ENCODE peak calls at places on chromosomes 5 and 9, in eight cellular contexts. One of them, this sample, is unnamed.
A peak's percentile ranks its signal among the peaks of the same experiment; 100 is the strongest.

GRCh38 chr9:134213508-134214394 is 49.4 kb upstream of the RNU6ATAC start:
- DNase-seq in ELR: no peak
- DNase-seq in AG04449: no peak
- DNase-seq in activated CD4-positive, alpha-beta T cell treated with anti-CD3 and anti-CD28 coated beads for 48 hours: no peak
- DNase-seq in activated CD4-positive, CD25-positive, alpha-beta regulatory T cell treated with anti-CD3 and anti-CD28 coated beads, Interleukin-2, amount 50 U/mL, for 16 hours: no peak
- DNase-seq in CD8-positive, alpha-beta T cell: no peak
- DNase-seq in endodermal cell: no peak
- DNase-seq in activated T-cell treated with anti-CD3 and anti-CD28 coated beads for 1 hour: no peak
- DNase-seq in this sample: no peak

GRCh38 chr9:106575903-106576755 is 286.8 kb upstream of the ZNF462 start:
- DNase-seq in activated T-cell treated with anti-CD3 and anti-CD28 coated beads for 1 hour: no peak
- DNase-seq in activated CD4-positive, CD25-positive, alpha-beta regulatory T cell treated with anti-CD3 and anti-CD28 coated beads, Interleukin-2, amount 50 U/mL, for 16 hours: no peak
- DNase-seq in CD8-positive, alpha-beta T cell: no peak
- DNase-seq in activated CD4-positive, alpha-beta T cell treated with anti-CD3 and anti-CD28 coated beads for 48 hours: no peak
- DNase-seq in endodermal cell: no peak
- DNase-seq in AG04449: no peak
- DNase-seq in ELR: no peak
- DNase-seq in this sample: no peak

GRCh38 chr9:80885894-80886293 is 803.5 kb downstream of the TLE1 start:
- DNase-seq in ELR: peak; percentile 38
- DNase-seq in AG04449: no peak
- DNase-seq in activated CD4-positive, CD25-positive, alpha-beta regulatory T cell treated with anti-CD3 and anti-CD28 coated beads, Interleukin-2, amount 50 U/mL, for 16 hours: no peak
- DNase-seq in endodermal cell: peak; percentile 59
- DNase-seq in CD8-positive, alpha-beta T cell: no peak
- DNase-seq in activated T-cell treated with anti-CD3 and anti-CD28 coated beads for 1 hour: no peak
- DNase-seq in activated CD4-positive, alpha-beta T cell treated with anti-CD3 and anti-CD28 coated beads for 48 hours: no peak
- DNase-seq in this sample: no peak

GRCh38 chr9:33106827-33107621 is 30.6 kb upstream of the SMU1 start:
- DNase-seq in activated T-cell treated with anti-CD3 and anti-CD28 coated beads for 1 hour: no peak
- DNase-seq in activated CD4-positive, alpha-beta T cell treated with anti-CD3 and anti-CD28 coated beads for 48 hours: no peak
- DNase-seq in CD8-positive, alpha-beta T cell: no peak
- DNase-seq in endodermal cell: peak; percentile 65
- DNase-seq in activated CD4-positive, CD25-positive, alpha-beta regulatory T cell treated with anti-CD3 and anti-CD28 coated beads, Interleukin-2, amount 50 U/mL, for 16 hours: no peak
- DNase-seq in AG04449: peak; percentile 84
- DNase-seq in ELR: peak; percentile 69
- DNase-seq in this sample: no peak

GRCh38 chr9:89095755-89096154 is 82.9 kb downstream of the SHC3 start:
- DNase-seq in AG04449: no peak
- DNase-seq in ELR: no peak
- DNase-seq in activated CD4-positive, CD25-positive, alpha-beta regulatory T cell treated with anti-CD3 and anti-CD28 coated beads, Interleukin-2, amount 50 U/mL, for 16 hours: no peak
- DNase-seq in activated T-cell treated with anti-CD3 and anti-CD28 coated beads for 1 hour: no peak
- DNase-seq in activated CD4-positive, alpha-beta T cell treated with anti-CD3 and anti-CD28 coated beads for 48 hours: no peak
- DNase-seq in endodermal cell: no peak
- DNase-seq in CD8-positive, alpha-beta T cell: no peak
- DNase-seq in this sample: no peak

GRCh38 chr5:1912951-1913565 is 30.3 kb upstream of the IRX4 start:
- DNase-seq in ELR: no peak
- DNase-seq in endodermal cell: no peak
- DNase-seq in activated T-cell treated with anti-CD3 and anti-CD28 coated beads for 1 hour: no peak
- DNase-seq in CD8-positive, alpha-beta T cell: no peak
- DNase-seq in activated CD4-positive, CD25-positive, alpha-beta regulatory T cell treated with anti-CD3 and anti-CD28 coated beads, Interleukin-2, amount 50 U/mL, for 16 hours: no peak
- DNase-seq in AG04449: no peak
- DNase-seq in activated CD4-positive, alpha-beta T cell treated with anti-CD3 and anti-CD28 coated beads for 48 hours: no peak
- DNase-seq in this sample: no peak

GRCh38 chr9:116027511-116027910 is 126.1 kb upstream of the PAPPA start:
- DNase-seq in activated T-cell treated with anti-CD3 and anti-CD28 coated beads for 1 hour: no peak
- DNase-seq in AG04449: peak; percentile 66
- DNase-seq in activated CD4-positive, CD25-positive, alpha-beta regulatory T cell treated with anti-CD3 and anti-CD28 coated beads, Interleukin-2, amount 50 U/mL, for 16 hours: no peak
- DNase-seq in endodermal cell: no peak
- DNase-seq in activated CD4-positive, alpha-beta T cell treated with anti-CD3 and anti-CD28 coated beads for 48 hours: no peak
- DNase-seq in ELR: peak; percentile 86
- DNase-seq in CD8-positive, alpha-beta T cell: no peak
- DNase-seq in this sample: no peak

GRCh38 chr5:132011561-132012384 is at the start of gene ACSL6:
- DNase-seq in CD8-positive, alpha-beta T cell: peak; percentile 14
- DNase-seq in endodermal cell: peak; percentile 81
- DNase-seq in ELR: no peak
- DNase-seq in AG04449: no peak
- DNase-seq in activated CD4-positive, CD25-positive, alpha-beta regulatory T cell treated with anti-CD3 and anti-CD28 coated beads, Interleukin-2, amount 50 U/mL, for 16 hours: no peak
- DNase-seq in activated T-cell treated with anti-CD3 and anti-CD28 coated beads for 1 hour: no peak
- DNase-seq in activated CD4-positive, alpha-beta T cell treated with anti-CD3 and anti-CD28 coated beads for 48 hours: peak; percentile 51
- DNase-seq in this sample: no peak

GRCh38 chr9:127500399-127500798 is 49.1 kb downstream of the LRSAM1 start:
- DNase-seq in activated CD4-positive, alpha-beta T cell treated with anti-CD3 and anti-CD28 coated beads for 48 hours: no peak
- DNase-seq in CD8-positive, alpha-beta T cell: no peak
- DNase-seq in activated CD4-positive, CD25-positive, alpha-beta regulatory T cell treated with anti-CD3 and anti-CD28 coated beads, Interleukin-2, amount 50 U/mL, for 16 hours: no peak
- DNase-seq in ELR: no peak
- DNase-seq in endodermal cell: no peak
- DNase-seq in activated T-cell treated with anti-CD3 and anti-CD28 coated beads for 1 hour: no peak
- DNase-seq in AG04449: no peak
- DNase-seq in this sample: no peak

GRCh38 chr9:94805585-94805984 is 79.1 kb downstream of the AOPEP start:
- DNase-seq in activated T-cell treated with anti-CD3 and anti-CD28 coated beads for 1 hour: no peak
- DNase-seq in activated CD4-positive, alpha-beta T cell treated with anti-CD3 and anti-CD28 coated beads for 48 hours: no peak
- DNase-seq in ELR: peak; percentile 89
- DNase-seq in activated CD4-positive, CD25-positive, alpha-beta regulatory T cell treated with anti-CD3 and anti-CD28 coated beads, Interleukin-2, amount 50 U/mL, for 16 hours: no peak
- DNase-seq in CD8-positive, alpha-beta T cell: no peak
- DNase-seq in endodermal cell: no peak
- DNase-seq in AG04449: peak; percentile 91
- DNase-seq in this sample: no peak

GRCh38 chr5:130104895-130105684 is 200.8 kb downstream of the CHSY3 start:
- DNase-seq in activated T-cell treated with anti-CD3 and anti-CD28 coated beads for 1 hour: no peak
- DNase-seq in ELR: no peak
- DNase-seq in activated CD4-positive, CD25-positive, alpha-beta regulatory T cell treated with anti-CD3 and anti-CD28 coated beads, Interleukin-2, amount 50 U/mL, for 16 hours: no peak
- DNase-seq in AG04449: no peak
- DNase-seq in endodermal cell: no peak
- DNase-seq in CD8-positive, alpha-beta T cell: no peak
- DNase-seq in activated CD4-positive, alpha-beta T cell treated with anti-CD3 and anti-CD28 coated beads for 48 hours: no peak
- DNase-seq in this sample: no peak

GRCh38 chr5:38888023-38888422 is 42.2 kb downstream of the OSMR start:
- DNase-seq in AG04449: no peak
- DNase-seq in ELR: no peak
- DNase-seq in activated CD4-positive, alpha-beta T cell treated with anti-CD3 and anti-CD28 coated beads for 48 hours: no peak
- DNase-seq in activated T-cell treated with anti-CD3 and anti-CD28 coated beads for 1 hour: no peak
- DNase-seq in CD8-positive, alpha-beta T cell: no peak
- DNase-seq in endodermal cell: peak; percentile 71
- DNase-seq in activated CD4-positive, CD25-positive, alpha-beta regulatory T cell treated with anti-CD3 and anti-CD28 coated beads, Interleukin-2, amount 50 U/mL, for 16 hours: no peak
- DNase-seq in this sample: no peak

GRCh38 chr5:41539454-41539853 is 29.1 kb upstream of the PLCXD3 start:
- DNase-seq in ELR: no peak
- DNase-seq in activated CD4-positive, alpha-beta T cell treated with anti-CD3 and anti-CD28 coated beads for 48 hours: no peak
- DNase-seq in CD8-positive, alpha-beta T cell: no peak
- DNase-seq in endodermal cell: no peak
- DNase-seq in AG04449: no peak
- DNase-seq in activated CD4-positive, CD25-positive, alpha-beta regulatory T cell treated with anti-CD3 and anti-CD28 coated beads, Interleukin-2, amount 50 U/mL, for 16 hours: no peak
- DNase-seq in activated T-cell treated with anti-CD3 and anti-CD28 coated beads for 1 hour: no peak
- DNase-seq in this sample: no peak

GRCh38 chr5:74095871-74096270 is 469.9 kb downstream of the ARHGEF28 start:
- DNase-seq in activated CD4-positive, CD25-positive, alpha-beta regulatory T cell treated with anti-CD3 and anti-CD28 coated beads, Interleukin-2, amount 50 U/mL, for 16 hours: no peak
- DNase-seq in ELR: no peak
- DNase-seq in endodermal cell: no peak
- DNase-seq in activated CD4-positive, alpha-beta T cell treated with anti-CD3 and anti-CD28 coated beads for 48 hours: no peak
- DNase-seq in activated T-cell treated with anti-CD3 and anti-CD28 coated beads for 1 hour: no peak
- DNase-seq in CD8-positive, alpha-beta T cell: no peak
- DNase-seq in AG04449: peak; percentile 77
- DNase-seq in this sample: no peak

GRCh38 chr5:147303251-147303650 is 68.4 kb downstream of the STK32A start:
- DNase-seq in ELR: peak; percentile 10
- DNase-seq in activated CD4-positive, alpha-beta T cell treated with anti-CD3 and anti-CD28 coated beads for 48 hours: no peak
- DNase-seq in AG04449: no peak
- DNase-seq in CD8-positive, alpha-beta T cell: no peak
- DNase-seq in endodermal cell: no peak
- DNase-seq in activated T-cell treated with anti-CD3 and anti-CD28 coated beads for 1 hour: no peak
- DNase-seq in activated CD4-positive, CD25-positive, alpha-beta regulatory T cell treated with anti-CD3 and anti-CD28 coated beads, Interleukin-2, amount 50 U/mL, for 16 hours: no peak
- DNase-seq in this sample: no peak

GRCh38 chr5:59810041-59810440 is 83.5 kb downstream of the PDE4D start:
- DNase-seq in activated T-cell treated with anti-CD3 and anti-CD28 coated beads for 1 hour: peak; percentile 42
- DNase-seq in ELR: peak; percentile 75
- DNase-seq in CD8-positive, alpha-beta T cell: peak; percentile 4
- DNase-seq in activated CD4-positive, CD25-positive, alpha-beta regulatory T cell treated with anti-CD3 and anti-CD28 coated beads, Interleukin-2, amount 50 U/mL, for 16 hours: peak; percentile 38
- DNase-seq in AG04449: no peak
- DNase-seq in activated CD4-positive, alpha-beta T cell treated with anti-CD3 and anti-CD28 coated beads for 48 hours: peak; percentile 70
- DNase-seq in endodermal cell: peak; percentile 78
- DNase-seq in this sample: peak; percentile 57

GRCh38 chr5:164672190-164672589 is 1166.8 kb downstream of the MAT2B start:
- DNase-seq in CD8-positive, alpha-beta T cell: no peak
- DNase-seq in activated CD4-positive, alpha-beta T cell treated with anti-CD3 and anti-CD28 coated beads for 48 hours: no peak
- DNase-seq in activated CD4-positive, CD25-positive, alpha-beta regulatory T cell treated with anti-CD3 and anti-CD28 coated beads, Interleukin-2, amount 50 U/mL, for 16 hours: no peak
- DNase-seq in endodermal cell: no peak
- DNase-seq in AG04449: no peak
- DNase-seq in activated T-cell treated with anti-CD3 and anti-CD28 coated beads for 1 hour: no peak
- DNase-seq in ELR: no peak
- DNase-seq in this sample: no peak